ENCODE peak calls at places on chromosomes 13 and 19, in eight cellular contexts. Z is mucosa of descending colon, U is foreskin fibroblast, C is natural killer cell, B is suprapubic skin, W is colonic mucosa, G is AG10803, V is Panc1. H is an unnamed sample.

GRCh38 chr13:67223024-67223423 is 7.1 kb downstream of the PCDH9 start:
- DNase-seq in Z (no peak), U (peak), C (no peak), B (no peak), W (no peak), G (peak), V (no peak), H (no peak)

GRCh38 chr19:4018140-4018613 is 10.6 kb downstream of the PIAS4 start:
- DNase-seq in Z (no peak), U (no peak), C (no peak), B (no peak), W (no peak), G (no peak), V (no peak), H (no peak)

GRCh38 chr19:57321164-57321563 is 892 bp downstream of the ZNF543 start:
- DNase-seq in Z (no peak), U (no peak), C (no peak), B (no peak), W (no peak), G (no peak), V (no peak), H (no peak)

GRCh38 chr13:111049791-111050538 is 65.1 kb upstream of the ARHGEF7 start:
- DNase-seq in Z (no peak), U (no peak), C (no peak), B (no peak), W (peak), G (peak), V (no peak), H (peak)

GRCh38 chr13:105665284-105665683 is 870.2 kb downstream of the EFNB2 start:
- DNase-seq in Z (no peak), U (peak), C (no peak), B (no peak), W (no peak), G (peak), V (no peak), H (no peak)

GRCh38 chr19:19201697-19202630 is 1.2 kb downstream of the NR2C2AP start:
- DNase-seq in Z (no peak), U (no peak), C (no peak), B (peak), W (no peak), G (no peak), V (no peak), H (no peak)

GRCh38 chr19:31436121-31436776 is 87.0 kb upstream of the TSHZ3 start:
- DNase-seq in Z (no peak), U (no peak), C (no peak), B (no peak), W (no peak), G (peak), V (no peak), H (no peak)

GRCh38 chr13:49219647-49220034 is 497 bp upstream of the MLNR start:
- DNase-seq in Z (no peak), U (no peak), C (no peak), B (no peak), W (no peak), G (no peak), V (no peak), H (no peak)

GRCh38 chr13:48437381-48437780 is 24.5 kb upstream of the LPAR6 start:
- DNase-seq in Z (no peak), U (no peak), C (no peak), B (peak), W (peak), G (peak), V (no peak), H (peak)

GRCh38 chr19:3464797-3465235 is 15.5 kb downstream of the SMIM24 start:
- DNase-seq in Z (no peak), U (no peak), C (no peak), B (no peak), W (no peak), G (no peak), V (no peak), H (no peak)

GRCh38 chr19:46980756-46981155 is 38.9 kb upstream of the NPAS1 start:
- DNase-seq in Z (no peak), U (no peak), C (no peak), B (no peak), W (no peak), G (no peak), V (no peak), H (no peak)

GRCh38 chr13:42875448-42876269 is 94.3 kb downstream of the FAM216B start:
- DNase-seq in Z (no peak), U (no peak), C (no peak), B (no peak), W (no peak), G (no peak), V (no peak), H (no peak)
- TF ChIP-seq CTCF in Z (no peak), U (peak), C (no peak), B (no peak), W (no peak), G (no peak), V (no peak), H (no peak)

DNA sequence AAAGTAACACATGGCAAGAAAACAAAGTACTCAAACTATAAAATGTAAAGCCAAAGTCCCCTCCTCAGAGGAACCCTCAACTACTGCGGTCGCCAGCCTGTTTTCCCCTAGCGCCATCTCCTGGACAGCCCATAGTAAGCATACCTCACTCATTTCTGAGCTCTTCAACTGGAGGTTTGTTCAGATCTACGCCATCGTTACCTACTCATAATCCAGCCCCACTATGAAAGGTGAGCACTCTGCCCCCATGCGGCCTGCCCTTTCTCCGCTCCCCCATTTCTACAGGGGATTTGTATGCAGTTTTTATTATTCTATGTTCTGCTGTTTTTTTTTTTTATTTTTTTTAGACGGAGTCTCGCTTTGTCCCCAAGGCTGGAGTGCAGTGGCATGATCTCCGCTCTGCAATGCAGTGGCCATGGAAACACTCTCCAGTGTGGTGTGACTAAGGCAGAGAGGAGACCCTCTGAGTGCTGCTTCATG is 26.2 kb downstream of the OPA3 start:
- DNase-seq in Z (peak), U (no peak), C (peak), B (no peak), W (peak), G (no peak), V (no peak), H (peak)
- TF ChIP-seq CTCF in Z (peak), U (peak), C (peak), B (peak), W (peak), G (peak), V (peak), H (peak)

GRCh38 chr19:48123907-48124675 is 13.5 kb upstream of the PLA2G4C start:
- DNase-seq in Z (no peak), U (peak), C (no peak), B (no peak), W (no peak), G (peak), V (no peak), H (peak)
- TF ChIP-seq CTCF in Z (no peak), U (peak), C (no peak), B (no peak), W (no peak), G (no peak), V (no peak), H (peak)

GRCh38 chr19:5541456-5541855 is 26.3 kb downstream of the TINCR start:
- DNase-seq in Z (no peak), U (no peak), C (no peak), B (no peak), W (no peak), G (no peak), V (no peak), H (no peak)

GRCh38 chr19:5545051-5545450 is 22.7 kb downstream of the TINCR start:
- DNase-seq in Z (no peak), U (no peak), C (no peak), B (no peak), W (no peak), G (no peak), V (no peak), H (no peak)

GRCh38 chr19:5539431-5539833 is 28.3 kb downstream of the TINCR start:
- DNase-seq in Z (no peak), U (no peak), C (no peak), B (no peak), W (no peak), G (no peak), V (no peak), H (no peak)

GRCh38 chr19:5540208-5540607 is 27.5 kb downstream of the TINCR start:
- DNase-seq in Z (no peak), U (no peak), C (no peak), B (no peak), W (no peak), G (no peak), V (no peak), H (no peak)

DNA sequence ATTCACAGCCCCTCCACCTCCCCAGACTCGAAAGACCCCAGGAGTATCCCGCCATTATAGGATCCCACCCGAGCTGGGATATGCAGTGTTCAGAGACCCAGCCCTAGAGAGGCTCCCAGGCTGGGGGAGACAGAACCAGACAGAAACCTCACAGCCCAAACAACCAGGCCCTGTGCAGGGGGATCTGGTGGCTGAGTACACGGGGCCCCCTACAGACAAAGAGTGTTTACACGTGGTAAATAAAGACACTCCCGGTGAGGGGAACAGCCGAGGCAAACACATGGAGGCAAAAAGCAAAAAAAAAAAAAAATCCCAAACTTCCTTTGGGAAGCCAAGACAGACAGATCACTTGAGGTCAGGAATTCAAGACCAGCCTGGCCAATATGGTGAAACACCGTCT is 25.1 kb downstream of the TINCR start:
- DNase-seq in Z (no peak), U (no peak), C (no peak), B (no peak), W (no peak), G (no peak), V (no peak), H (no peak)
- TF ChIP-seq CTCF in Z (no peak), U (no peak), C (no peak), B (no peak), W (no peak), G (no peak), V (no peak), H (no peak)

GRCh38 chr13:39407786-39408185 is 195.2 kb downstream of the LHFPL6 start:
- DNase-seq in Z (no peak), U (no peak), C (no peak), B (no peak), W (no peak), G (no peak), V (no peak), H (no peak)

GRCh38 chr13:39405107-39405506 is 197.9 kb downstream of the LHFPL6 start:
- DNase-seq in Z (no peak), U (no peak), C (no peak), B (no peak), W (no peak), G (no peak), V (no peak), H (no peak)

GRCh38 chr13:39405596-39405995 is 197.4 kb downstream of the LHFPL6 start:
- DNase-seq in Z (no peak), U (no peak), C (no peak), B (no peak), W (no peak), G (no peak), V (no peak), H (no peak)

GRCh38 chr13:39407138-39407537 is 195.9 kb downstream of the LHFPL6 start:
- DNase-seq in Z (no peak), U (no peak), C (no peak), B (no peak), W (no peak), G (no peak), V (no peak), H (no peak)

DNA sequence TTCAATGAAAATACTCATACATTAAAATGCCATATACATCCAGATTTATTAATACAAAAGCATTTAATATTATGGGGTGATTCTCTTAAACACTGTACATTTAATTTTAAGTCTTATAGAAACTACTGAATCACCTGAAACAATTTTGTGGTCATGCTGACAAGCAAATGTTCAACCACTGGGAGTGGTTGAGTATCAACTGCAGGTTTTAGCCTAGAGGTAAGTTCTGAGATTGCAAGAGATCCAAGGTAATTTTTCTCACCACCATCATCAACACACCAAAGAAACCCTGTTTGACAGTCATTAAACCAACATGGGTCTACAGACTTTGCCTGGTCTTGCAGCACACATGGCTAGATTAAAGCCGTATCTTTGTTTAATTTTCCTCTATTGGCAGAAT is 196.3 kb downstream of the LHFPL6 start:
- DNase-seq in Z (no peak), U (no peak), C (no peak), B (no peak), W (no peak), G (no peak), V (no peak), H (no peak)
- TF ChIP-seq CTCF in Z (no peak), U (no peak), C (no peak), B (no peak), W (no peak), G (no peak), V (peak), H (no peak)

GRCh38 chr19:6021878-6022569 is 44.1 kb upstream of the RANBP3 start:
- DNase-seq in Z (peak), U (peak), C (peak), B (peak), W (peak), G (peak), V (peak), H (peak)
- TF ChIP-seq CTCF in Z (peak), U (peak), C (peak), B (peak), W (peak), G (peak), V (peak), H (peak)

GRCh38 chr19:13430790-13431582 is 75.3 kb downstream of the CACNA1A start:
- DNase-seq in Z (no peak), U (peak), C (peak), B (no peak), W (peak), G (peak), V (peak), H (peak)

GRCh38 chr19:13429563-13429962 is 76.7 kb downstream of the CACNA1A start:
- DNase-seq in Z (no peak), U (no peak), C (no peak), B (no peak), W (no peak), G (no peak), V (no peak), H (no peak)

GRCh38 chr19:13427273-13428051 is 78.8 kb downstream of the CACNA1A start:
- DNase-seq in Z (no peak), U (no peak), C (no peak), B (no peak), W (no peak), G (no peak), V (no peak), H (no peak)

GRCh38 chr19:13425151-13425550 is 81.1 kb downstream of the CACNA1A start:
- DNase-seq in Z (no peak), U (no peak), C (no peak), B (no peak), W (no peak), G (no peak), V (no peak), H (no peak)

GRCh38 chr19:13428352-13428751 is 77.9 kb downstream of the CACNA1A start:
- DNase-seq in Z (no peak), U (peak), C (no peak), B (no peak), W (peak), G (peak), V (no peak), H (peak)
- TF ChIP-seq CTCF in Z (no peak), U (peak), C (peak), B (no peak), W (no peak), G (peak), V (peak), H (peak)

DNA sequence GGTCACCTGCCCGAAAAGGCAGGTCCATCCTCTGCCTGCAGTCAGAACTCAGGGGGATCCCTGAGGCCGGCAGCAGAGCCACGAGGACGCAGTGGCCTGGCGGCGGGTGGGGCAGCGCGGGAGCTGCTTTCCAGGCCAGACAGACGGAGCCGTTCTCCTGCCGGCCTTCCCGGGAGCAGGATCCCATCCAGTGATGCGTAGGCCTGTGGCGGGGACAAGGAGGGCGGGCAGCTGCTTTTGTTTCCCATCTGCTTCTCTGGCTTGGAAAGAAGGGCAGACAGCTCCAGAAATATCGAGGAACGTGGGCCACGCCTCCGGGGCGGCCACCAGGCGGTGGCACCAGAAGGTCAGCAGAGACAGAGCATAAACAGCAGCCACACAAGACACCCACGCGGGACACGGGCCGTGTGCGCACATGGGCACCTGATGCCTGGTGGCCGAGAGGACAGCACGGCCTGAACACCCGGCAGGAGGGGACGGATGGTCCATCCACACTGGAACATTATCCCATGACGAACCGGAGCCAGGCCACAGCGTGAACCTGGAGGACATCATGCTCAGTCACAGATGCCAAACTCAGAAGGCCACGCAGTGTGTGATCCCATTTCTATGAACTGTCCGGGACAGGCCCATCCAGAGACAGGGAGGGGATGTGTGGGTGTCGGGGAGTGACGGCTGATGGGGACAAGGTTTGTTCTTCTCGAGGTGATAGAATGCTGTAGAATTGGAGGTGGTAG is 13.9 kb upstream of the MKNK2 start:
- DNase-seq in Z (peak), U (no peak), C (no peak), B (peak), W (peak), G (peak), V (no peak), H (no peak)
- TF ChIP-seq CTCF in Z (no peak), U (no peak), C (no peak), B (no peak), W (no peak), G (peak), V (no peak), H (no peak)

H was measured in Calu3.